ENCODE peak calls at places on chromosomes 6 and 20, in ten cellular contexts. U, W, A, T, J, S, M, F, R and Q are unnamed samples.

GRCh38 chr20:4195499-4195898 is 180.1 kb upstream of the RNF24 start:
- DNase-seq in M (no peak), R (no peak), T (no peak), S (peak), F (no peak), A (no peak), U (no peak), J (no peak), W (peak), Q (no peak)

GRCh38 chr6:51855310-51856082 is 231.9 kb downstream of the PKHD1 start:
- DNase-seq in M (no peak), J (no peak), S (peak), W (no peak), F (no peak), U (no peak), R (no peak), T (no peak), A (no peak), Q (peak)

GRCh38 chr6:165181951-165182414 is 127.4 kb downstream of the C6orf118 start:
- DNase-seq in J (no peak), A (no peak), M (no peak), S (peak), U (no peak), T (no peak), R (no peak), W (no peak), F (no peak), Q (no peak)

GRCh38 chr20:35845561-35845960 is 73.7 kb downstream of the PHF20 start:
- DNase-seq in W (no peak), S (no peak), F (no peak), A (no peak), M (no peak), U (no peak), T (no peak), J (no peak), R (no peak), Q (no peak)

GRCh38 chr6:75472885-75473284 is 20.7 kb downstream of the FILIP1 start:
- DNase-seq in F (no peak), A (no peak), W (no peak), M (no peak), J (no peak), S (no peak), R (no peak), U (no peak), T (no peak), Q (no peak)

GRCh38 chr6:747006-747405 is 54.1 kb upstream of the EXOC2 start:
- DNase-seq in T (no peak), M (no peak), A (no peak), R (no peak), U (no peak), S (no peak), W (no peak), F (no peak), J (no peak), Q (no peak)

GRCh38 chr6:290111-290932 is 2.0 kb upstream of the DUSP22 start:
- DNase-seq in T (no peak), U (no peak), F (no peak), W (no peak), R (no peak), J (no peak), M (peak), S (no peak), A (no peak), Q (no peak)

GRCh38 chr20:11431613-11432012 is 486.1 kb upstream of the BTBD3 start:
- DNase-seq in U (no peak), R (no peak), F (no peak), W (no peak), S (no peak), T (no peak), A (no peak), J (no peak), M (no peak), Q (no peak)

GRCh38 chr6:31070711-31071197 is 41.6 kb downstream of the C6orf15 start:
- DNase-seq in U (no peak), J (no peak), M (no peak), F (no peak), S (peak), T (no peak), W (no peak), R (no peak), A (peak), Q (peak)

GRCh38 chr6:119346914-119347313 is 2.6 kb downstream of the MAN1A1 start:
- DNase-seq in J (no peak), M (no peak), T (no peak), W (no peak), S (no peak), A (no peak), R (no peak), F (no peak), U (no peak), Q (no peak)
- H3K27ac ChIP-seq in J (peak), M (peak), T (peak), W (peak), S (no peak), A (no peak), R (peak), F (peak), U (no peak), Q (no peak)

GRCh38 chr6:32943864-32944263 is 3.0 kb upstream of the HLA-DMB start:
- DNase-seq in S (no peak), J (no peak), W (no peak), M (no peak), R (no peak), F (no peak), U (no peak), T (no peak), A (no peak), Q (no peak)
- H3K4me3 ChIP-seq in S (no peak), J (no peak), W (peak), M (no peak), R (no peak), F (no peak), U (peak), T (no peak), A (no peak), Q (no peak)

DNA sequence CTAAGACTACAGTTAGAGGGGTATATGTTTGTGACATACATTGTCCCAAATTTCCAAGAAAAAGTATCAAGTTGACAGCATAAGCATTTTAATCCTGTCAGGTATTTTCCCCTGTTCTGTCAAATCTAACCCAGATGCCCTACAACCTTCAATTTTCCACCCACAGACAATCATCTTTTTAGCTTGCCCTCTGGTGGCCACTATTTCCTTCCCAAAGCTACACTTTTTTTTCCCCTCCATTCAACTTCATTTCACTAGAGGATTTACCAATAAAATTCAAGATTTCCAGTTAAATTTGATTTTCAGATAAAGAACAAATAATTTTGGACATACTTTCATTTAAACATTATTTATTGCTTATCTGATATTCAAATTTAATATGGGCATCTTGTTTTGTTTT is 286.6 kb downstream of the TENT5A start:
- DNase-seq in T (no peak), R (no peak), M (no peak), W (no peak), F (no peak), U (no peak), S (peak), A (no peak), J (no peak), Q (no peak)
- TF ChIP-seq CTCF in T (peak), R (no peak), M (no peak), W (peak), F (peak), U (no peak), S (peak), A (peak), J (peak), Q (peak)

GRCh38 chr20:44969320-44969879 is 3.1 kb downstream of the STK4 start:
- DNase-seq in F (no peak), R (no peak), S (no peak), J (no peak), T (no peak), U (no peak), M (no peak), W (no peak), A (no peak), Q (no peak)
- H3K27ac ChIP-seq in F (peak), R (no peak), S (no peak), J (peak), T (no peak), U (peak), M (no peak), W (no peak), A (no peak), Q (no peak)

GRCh38 chr20:53597085-53597482 is 3.4 kb upstream of the ZNF217 start:
- DNase-seq in M (no peak), W (no peak), S (no peak), F (no peak), A (peak), J (no peak), T (no peak), U (no peak), R (no peak), Q (no peak)

GRCh38 chr20:53597521-53598120 is 4.0 kb upstream of the ZNF217 start:
- DNase-seq in U (no peak), S (no peak), F (no peak), A (peak), M (no peak), J (no peak), W (no peak), T (no peak), R (no peak), Q (no peak)

GRCh38 chr20:53598140-53599038 is 4.8 kb upstream of the ZNF217 start:
- DNase-seq in F (no peak), R (peak), T (no peak), A (peak), M (no peak), J (no peak), U (no peak), S (no peak), W (no peak), Q (no peak)

GRCh38 chr20:53594068-53595017 is 704 bp upstream of the ZNF217 start:
- DNase-seq in J (peak), R (peak), W (peak), A (peak), U (peak), M (peak), S (peak), F (peak), T (peak), Q (peak)

DNA sequence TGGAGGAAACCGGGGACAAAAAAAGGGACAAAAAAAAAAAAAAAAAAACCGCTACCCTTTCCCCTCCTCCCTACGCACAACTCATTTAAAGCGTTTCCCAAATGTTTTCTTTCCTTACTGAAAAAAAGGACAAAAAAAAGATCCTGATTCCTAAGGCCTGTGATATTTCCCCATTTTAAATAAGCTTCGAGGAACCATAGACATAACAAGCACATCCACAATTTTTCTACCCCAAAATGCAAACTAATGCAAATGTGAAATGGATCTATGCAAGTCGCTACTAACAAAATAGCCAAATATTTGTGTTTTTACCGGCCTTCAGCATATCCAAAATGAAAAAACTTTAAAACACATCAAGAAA is 1.4 kb upstream of the ZNF217 start:
- DNase-seq in R (no peak), F (no peak), M (no peak), W (no peak), S (no peak), U (no peak), J (no peak), T (no peak), A (no peak), Q (no peak)
- H3K4me3 ChIP-seq in R (peak), F (peak), M (peak), W (peak), S (peak), U (peak), J (peak), T (peak), A (peak), Q (peak)

GRCh38 chr6:155265843-155266535 is 2.2 kb downstream of the CLDN20 start:
- DNase-seq in J (no peak), T (no peak), A (no peak), S (peak), R (no peak), W (no peak), U (no peak), F (no peak), M (no peak), Q (no peak)
- TF ChIP-seq CTCF in J (no peak), T (no peak), A (no peak), S (peak), R (no peak), W (no peak), U (no peak), F (no peak), M (no peak), Q (peak)

DNA sequence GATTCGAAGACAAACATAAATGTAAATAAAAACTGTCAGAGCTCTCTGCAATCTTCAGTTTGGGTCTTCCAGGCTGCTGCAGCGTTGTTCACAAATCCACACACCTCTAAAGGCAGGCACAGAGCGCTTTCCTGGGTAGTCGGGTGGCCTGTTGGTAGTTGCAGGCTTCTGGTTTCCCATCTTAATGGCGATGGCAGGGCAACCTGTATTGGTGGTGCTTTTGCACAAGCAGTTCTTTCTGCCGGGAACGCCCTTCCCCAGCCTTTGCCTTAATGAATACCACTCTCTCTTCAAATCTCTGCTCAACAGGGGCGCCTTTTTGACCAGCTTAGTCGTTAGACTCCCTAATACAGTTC is 723 bp upstream of the IFT52 start:
- DNase-seq in A (no peak), W (no peak), J (no peak), F (peak), S (peak), U (peak), R (peak), T (no peak), M (no peak), Q (no peak)
- H3K27ac ChIP-seq in A (peak), W (peak), J (peak), F (peak), S (peak), U (peak), R (peak), T (peak), M (peak), Q (peak)

GRCh38 chr6:73586416-73586974 is 65.7 kb upstream of the EEF1A1 start:
- DNase-seq in F (no peak), R (no peak), M (no peak), W (no peak), J (no peak), S (no peak), T (no peak), A (no peak), U (no peak), Q (no peak)
- H3K4me3 ChIP-seq in F (no peak), R (no peak), M (peak), W (peak), J (no peak), S (peak), T (peak), A (no peak), U (peak), Q (peak)

DNA sequence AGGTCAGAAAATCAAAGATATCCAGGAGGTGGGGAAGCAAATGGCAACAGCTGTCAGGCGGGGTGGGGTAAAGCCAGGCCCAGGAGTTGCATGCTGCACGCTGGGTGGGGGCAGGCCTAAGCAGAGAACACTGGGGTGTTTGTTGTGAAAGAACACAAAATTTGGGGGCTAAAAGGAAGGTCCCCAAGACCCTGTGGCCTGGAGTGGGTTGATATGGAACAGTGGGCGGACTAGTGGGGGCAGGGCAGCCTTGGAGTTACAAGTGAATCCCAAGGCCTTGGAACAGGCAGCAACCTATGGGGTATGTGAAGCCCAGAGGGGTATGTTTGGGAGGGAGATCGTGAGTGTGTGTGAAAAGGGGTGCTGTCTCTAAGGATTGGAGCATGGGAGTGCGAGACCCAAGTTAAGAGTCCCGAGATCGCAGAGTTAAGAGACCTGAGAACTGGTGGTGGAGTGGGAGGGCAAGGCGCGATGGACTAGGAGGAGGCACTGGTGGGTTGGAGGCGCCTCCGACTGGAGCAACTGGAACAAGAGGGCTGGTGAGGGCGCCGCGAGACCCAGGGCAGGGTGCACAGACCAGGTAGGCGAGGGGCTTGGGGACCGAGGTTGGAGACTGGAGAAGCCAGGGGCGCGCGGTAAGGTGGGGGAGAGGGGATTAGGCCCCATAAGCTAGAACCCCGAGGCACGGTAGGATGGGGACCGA is 658 bp downstream of the CUL7 start:
- DNase-seq in F (peak), M (peak), T (peak), U (no peak), A (peak), J (peak), W (no peak), R (no peak), S (peak), Q (no peak)
- TF ChIP-seq CTCF in F (no peak), M (no peak), T (no peak), U (no peak), A (no peak), J (no peak), W (no peak), R (no peak), S (no peak), Q (no peak)